ENCODE peak calls at places on chromosomes 13 and 19, in four cellular contexts. S is SK-N-SH, B is HCT116, F is fibroblast of lung. L is an unnamed sample.
A peak's percentile ranks its signal among the peaks of the same experiment; 100 is the strongest.

GRCh38 chr19:681029-681626 is 4.9 kb downstream of the FSTL3 start:
- DNase-seq in B (no peak), S (peak; percentile 97), F (no peak), L (peak; percentile 95)

GRCh38 chr13:61030445-61030844 is 385.2 kb downstream of the PCDH20 start:
- DNase-seq in S (no peak), F (no peak), B (no peak), L (no peak)

GRCh38 chr19:17757125-17757524 is 5.8 kb downstream of the FCHO1 start:
- DNase-seq in S (peak; percentile 76), F (peak; percentile 38), B (no peak), L (peak; percentile 51)

GRCh38 chr13:29539866-29540265 is 55.6 kb downstream of the SLC7A1 start:
- DNase-seq in F (no peak), B (no peak), S (no peak), L (no peak)

GRCh38 chr13:108322206-108322824 is 52.8 kb downstream of the TNFSF13B start:
- DNase-seq in B (peak; percentile 28), F (peak; percentile 66), S (peak; percentile 36), L (peak; percentile 69)

GRCh38 chr19:36093687-36094086 is 17.3 kb upstream of the OVOL3 start:
- DNase-seq in B (no peak), S (no peak), F (no peak), L (no peak)

GRCh38 chr19:18322318-18322758 is 538 bp downstream of the LSM4 start:
- DNase-seq in F (peak; percentile 70), B (no peak), S (peak; percentile 73), L (peak; percentile 82)

GRCh38 chr13:52706074-52706473 is 33.5 kb downstream of the CNMD start:
- DNase-seq in F (peak; percentile 52), B (no peak), S (no peak), L (no peak)

GRCh38 chr19:45485301-45486077 is 11.4 kb downstream of the RTN2 start:
- DNase-seq in F (peak; percentile 92), S (peak; percentile 88), B (peak; percentile 91), L (peak; percentile 98)

GRCh38 chr13:98972627-98973026 is 5.2 kb downstream of the DOCK9 start:
- DNase-seq in S (no peak), B (peak; percentile 78), F (no peak), L (no peak)

GRCh38 chr19:58553799-58554493 is 959 bp downstream of the CHMP2A start:
- DNase-seq in B (no peak), S (no peak), F (no peak), L (peak; percentile 15)

GRCh38 chr13:29021717-29022116 is 201.6 kb downstream of the MTUS2 start:
- DNase-seq in B (no peak), F (no peak), S (no peak), L (no peak)

GRCh38 chr19:34265221-34265650 is 10.9 kb downstream of the GARRE1 start:
- DNase-seq in F (no peak), S (no peak), B (no peak), L (no peak)

GRCh38 chr13:110434629-110435028 is 126.9 kb downstream of the RAB20 start:
- DNase-seq in F (no peak), B (no peak), S (no peak), L (no peak)

GRCh38 chr19:55287361-55288079 is 3.7 kb downstream of the BRSK1 start:
- DNase-seq in S (no peak), F (no peak), B (no peak), L (no peak)

GRCh38 chr13:54637377-54637776 is 1608.8 kb downstream of the OLFM4 start:
- DNase-seq in S (no peak), B (no peak), F (peak; percentile 7), L (peak; percentile 84)

GRCh38 chr19:5338661-5339469 is 1.7 kb downstream of the PTPRS start:
- DNase-seq in F (no peak), S (peak; percentile 81), B (no peak), L (peak; percentile 34)

GRCh38 chr13:43785166-43785680 is 1.5 kb downstream of the ENOX1 start:
- DNase-seq in S (no peak), F (no peak), B (no peak), L (no peak)

GRCh38 chr19:30171138-30171635 is 201.0 kb upstream of the ZNF536 start:
- DNase-seq in B (no peak), F (no peak), S (no peak), L (no peak)

GRCh38 chr19:19268453-19269385 is 4.4 kb downstream of the TM6SF2 start:
- DNase-seq in S (no peak), B (no peak), F (no peak), L (no peak)

GRCh38 chr19:49763230-49763629 is at the start of gene TSKS:
- DNase-seq in B (no peak), F (no peak), S (no peak), L (no peak)
- H2AFZ ChIP-seq in B (no peak within 1 kb of the TSS), F (no peak within 1 kb of the TSS), S (no peak within 1 kb of the TSS), L (no peak within 1 kb of the TSS)

DNA sequence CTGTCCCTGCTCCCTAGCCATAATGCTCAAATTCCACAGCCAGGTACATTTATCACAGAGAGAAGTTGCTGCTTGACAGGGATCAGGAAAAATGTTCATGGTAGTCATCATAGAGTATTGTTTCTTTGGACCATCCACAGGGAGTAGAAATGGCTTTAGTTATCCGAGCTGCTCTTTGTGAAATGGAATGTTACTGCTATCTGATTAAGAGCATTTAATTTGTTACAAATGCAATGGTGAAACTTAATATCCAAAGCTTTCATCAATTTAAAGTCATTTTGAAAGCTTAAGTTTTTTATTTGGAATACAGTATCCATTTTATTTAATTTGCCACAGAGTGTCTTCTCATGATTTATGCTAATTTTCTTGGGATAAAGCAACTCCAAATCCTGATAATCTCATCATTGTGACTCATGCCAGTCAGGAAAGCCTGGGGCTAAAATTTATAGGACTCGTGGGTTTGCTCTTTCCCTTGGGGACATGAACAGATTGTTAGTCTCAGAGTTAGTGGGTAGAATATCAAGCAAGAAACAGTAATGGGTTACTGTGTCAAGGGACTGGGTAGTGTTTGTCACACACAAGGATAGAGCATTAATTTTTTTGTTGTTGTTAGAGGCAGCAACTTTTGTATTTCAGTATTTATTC is 59.8 kb downstream of the SCEL start:
- DNase-seq in B (no peak), S (no peak), F (no peak), L (no peak)
- H2AFZ ChIP-seq in B (no peak overlapping the region), S (no peak overlapping the region), F (no peak overlapping the region), L (no peak overlapping the region)

GRCh38 chr13:30698023-30698422 is 37.3 kb upstream of the ALOX5AP start:
- DNase-seq in B (no peak), F (peak; percentile 91), S (peak; percentile 64), L (no peak)

GRCh38 chr13:30697177-30697953 is 38.0 kb upstream of the ALOX5AP start:
- DNase-seq in F (peak; percentile 49), S (no peak), B (no peak), L (no peak)

GRCh38 chr13:30696278-30697176 is 38.8 kb upstream of the ALOX5AP start:
- DNase-seq in S (no peak), B (no peak), F (no peak), L (no peak)

GRCh38 chr13:30700364-30700763 is 35.0 kb upstream of the ALOX5AP start:
- DNase-seq in S (no peak), F (no peak), B (no peak), L (no peak)

DNA sequence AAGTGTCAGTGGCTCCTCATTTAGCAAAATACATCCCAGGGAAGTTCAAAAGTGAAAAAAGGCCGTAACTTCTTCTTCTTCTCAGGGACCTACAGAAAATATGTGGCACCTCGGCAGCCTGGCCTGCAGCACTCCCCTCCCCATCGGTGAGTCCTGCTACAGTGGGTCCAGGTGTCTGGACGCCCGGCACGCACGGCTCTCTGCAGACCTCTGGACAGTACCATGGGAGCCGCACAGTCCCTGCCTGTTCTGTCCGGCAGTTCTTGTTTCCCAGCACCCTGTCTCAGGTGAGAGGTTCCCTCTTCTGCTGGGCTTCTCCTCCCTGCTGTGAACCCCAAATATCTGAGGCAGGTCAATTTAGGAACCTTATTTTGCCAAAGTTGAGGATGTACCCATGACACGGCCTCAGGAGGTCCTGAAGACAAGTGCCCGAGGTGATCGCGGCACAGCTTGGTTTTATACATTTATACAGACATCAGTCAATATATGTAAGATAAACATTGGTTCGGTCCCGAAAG is 36.8 kb upstream of the ALOX5AP start:
- DNase-seq in B (no peak), F (no peak), S (no peak), L (no peak)
- H2AFZ ChIP-seq in B (no peak overlapping the region), F (no peak overlapping the region), S (peak overlapping the region; percentile 48), L (no peak overlapping the region)

GRCh38 chr13:25887962-25888655 is 163.7 kb downstream of the SHISA2 start:
- DNase-seq in B (no peak), S (no peak), F (no peak), L (no peak)

GRCh38 chr13:25886438-25887214 is 165.2 kb downstream of the SHISA2 start:
- DNase-seq in B (no peak), S (no peak), F (peak; percentile 95), L (peak; percentile 62)

GRCh38 chr13:25885418-25885817 is 166.4 kb downstream of the SHISA2 start:
- DNase-seq in F (no peak), S (peak; percentile 38), B (no peak), L (no peak)

GRCh38 chr13:25890671-25891212 is 161.1 kb downstream of the SHISA2 start:
- DNase-seq in F (no peak), B (no peak), S (no peak), L (no peak)
- H2AFZ ChIP-seq in F (no peak overlapping the region), B (no peak overlapping the region), S (no peak overlapping the region), L (no peak overlapping the region)

L was measured in hepatocyte.